ENCODE peak calls at places on chromosomes 2 and 18, in four cellular contexts. G is stimulated activated CD8-positive, alpha-beta memory T cell treated with anti-CD3 and anti-CD28 coated beads, Interleukin-15, amount 100 ng/mL, for 4 hours; O is ovary; P is tibial nerve. W is an unnamed sample.

GRCh38 chr2:23414876-23415275 is 29.9 kb downstream of the KLHL29 start:
- DNase-seq in G (no peak), O (no peak), P (no peak), W (no peak)

GRCh38 chr2:111072220-111072871 is 48.4 kb upstream of the BCL2L11 start:
- DNase-seq in G (no peak), O (no peak), P (no peak), W (no peak)

GRCh38 chr2:111135910-111136297 is 15.2 kb downstream of the BCL2L11 start:
- DNase-seq in G (no peak), O (no peak), P (no peak), W (no peak)

GRCh38 chr2:191499874-191500565 is 177.9 kb upstream of the NABP1 start:
- DNase-seq in G (no peak), O (no peak), P (no peak), W (no peak)

GRCh38 chr18:24876266-24876665 is 415.8 kb downstream of the HRH4 start:
- DNase-seq in G (no peak), O (no peak), P (no peak), W (no peak)

GRCh38 chr2:233542507-233542906 is 24.1 kb downstream of the USP40 start:
- DNase-seq in G (no peak), O (peak; percentile 25), P (no peak), W (no peak)

GRCh38 chr2:60551241-60552095 is 2.0 kb downstream of the BCL11A start:
- DNase-seq in G (no peak), O (peak; percentile 43), P (no peak), W (peak; percentile 78)

GRCh38 chr2:40448476-40449079 is 3.3 kb downstream of the SLC8A1 start:
- DNase-seq in G (no peak), O (no peak), P (no peak), W (no peak)

GRCh38 chr2:119338826-119339561 is 27.6 kb downstream of the C2orf76 start:
- DNase-seq in G (peak; percentile 33), O (no peak), P (no peak), W (peak; percentile 43)

GRCh38 chr18:26394047-26394654 is 154.2 kb downstream of the KCTD1 start:
- DNase-seq in G (no peak), O (no peak), P (no peak), W (no peak)

GRCh38 chr2:40127890-40128548 is 323.9 kb downstream of the SLC8A1 start:
- DNase-seq in G (no peak), O (no peak), P (no peak), W (no peak)

GRCh38 chr2:240089306-240089705 is 36.0 kb upstream of the OR6B3 start:
- DNase-seq in G (no peak), O (no peak), P (no peak), W (no peak)

GRCh38 chr18:36012891-36013290 is 40.4 kb downstream of the RMP24 start:
- DNase-seq in G (no peak), O (no peak), P (no peak), W (no peak)

GRCh38 chr18:64929026-64929425 is 780.1 kb upstream of the LINC00305 start:
- DNase-seq in G (no peak), O (no peak), P (no peak), W (no peak)

GRCh38 chr2:15038373-15039364 is 406.2 kb downstream of the LRATD1 start:
- DNase-seq in G (no peak), O (no peak), P (no peak), W (no peak)

GRCh38 chr18:42839408-42839807 is 276.1 kb downstream of the RIT2 start:
- DNase-seq in G (no peak), O (no peak), P (no peak), W (no peak)

W was measured in GM06990.